ENCODE peak calls at places on chromosomes 5 and 9, in four cellular contexts. One of them, this sample, is unnamed.

GRCh38 chr5:178160176-178160575 is 6.5 kb upstream of the NHP2 start:
- DNase-seq in stimulated activated CD4-positive, alpha-beta T cell treated with anti-CD3 and anti-CD28 coated beads, Interleukin-4, amount 100 ng/mL, for 1 hour: no peak
- DNase-seq in CD8-positive, alpha-beta T cell: no peak
- DNase-seq in left colon: no peak
- DNase-seq in this sample: no peak

GRCh38 chr9:88090151-88090581 is 48.1 kb downstream of the SPATA31C2 start:
- DNase-seq in stimulated activated CD4-positive, alpha-beta T cell treated with anti-CD3 and anti-CD28 coated beads, Interleukin-4, amount 100 ng/mL, for 1 hour: no peak
- DNase-seq in CD8-positive, alpha-beta T cell: no peak
- DNase-seq in left colon: no peak
- DNase-seq in this sample: no peak

GRCh38 chr9:120654278-120654677 is 60.0 kb downstream of the MEGF9 start:
- DNase-seq in stimulated activated CD4-positive, alpha-beta T cell treated with anti-CD3 and anti-CD28 coated beads, Interleukin-4, amount 100 ng/mL, for 1 hour: no peak
- DNase-seq in CD8-positive, alpha-beta T cell: no peak
- DNase-seq in left colon: no peak
- DNase-seq in this sample: no peak

GRCh38 chr5:10578292-10578663 is 14.4 kb downstream of the ANKRD33B start:
- DNase-seq in stimulated activated CD4-positive, alpha-beta T cell treated with anti-CD3 and anti-CD28 coated beads, Interleukin-4, amount 100 ng/mL, for 1 hour: no peak
- DNase-seq in CD8-positive, alpha-beta T cell: no peak
- DNase-seq in left colon: no peak
- DNase-seq in this sample: no peak

GRCh38 chr5:167485395-167485794 is 806.0 kb upstream of the WWC1 start:
- DNase-seq in stimulated activated CD4-positive, alpha-beta T cell treated with anti-CD3 and anti-CD28 coated beads, Interleukin-4, amount 100 ng/mL, for 1 hour: no peak
- DNase-seq in CD8-positive, alpha-beta T cell: no peak
- DNase-seq in left colon: no peak
- DNase-seq in this sample: no peak

GRCh38 chr5:178155065-178155464 is 1.4 kb upstream of the NHP2 start:
- DNase-seq in stimulated activated CD4-positive, alpha-beta T cell treated with anti-CD3 and anti-CD28 coated beads, Interleukin-4, amount 100 ng/mL, for 1 hour: no peak
- DNase-seq in CD8-positive, alpha-beta T cell: no peak
- DNase-seq in left colon: no peak
- DNase-seq in this sample: no peak

GRCh38 chr9:15469406-15469805 is 41.4 kb downstream of the PSIP1 start:
- DNase-seq in stimulated activated CD4-positive, alpha-beta T cell treated with anti-CD3 and anti-CD28 coated beads, Interleukin-4, amount 100 ng/mL, for 1 hour: no peak
- DNase-seq in CD8-positive, alpha-beta T cell: no peak
- DNase-seq in left colon: no peak
- DNase-seq in this sample: no peak

GRCh38 chr9:137396227-137396626 is 26.7 kb downstream of the EXD3 start:
- DNase-seq in stimulated activated CD4-positive, alpha-beta T cell treated with anti-CD3 and anti-CD28 coated beads, Interleukin-4, amount 100 ng/mL, for 1 hour: no peak
- DNase-seq in CD8-positive, alpha-beta T cell: no peak
- DNase-seq in left colon: no peak
- DNase-seq in this sample: no peak